ENCODE peak calls at places on chromosomes 6 and 20, in six cellular contexts. X is kidney tubule cell, T is NCI-H1417, H is stomach, C is ELR, E is dorsolateral prefrontal cortex. F is an unnamed sample.

GRCh38 chr20:10565191-10565921 is 108.4 kb downstream of the JAG1 start:
- DNase-seq in T (no peak), C (peak), X (peak), E (no peak), H (no peak), F (no peak)

GRCh38 chr6:166348305-166348949 is 6.1 kb upstream of the SFT2D1 start:
- DNase-seq in T (no peak), X (no peak), E (no peak), C (no peak), H (no peak), F (no peak)

GRCh38 chr6:11423667-11424066 is 113.9 kb upstream of the TMEM170B start:
- DNase-seq in T (no peak), E (no peak), X (peak), C (no peak), H (no peak), F (no peak)

GRCh38 chr20:41330343-41330720 is 10.3 kb upstream of the LPIN3 start:
- DNase-seq in E (no peak), C (peak), X (peak), T (no peak), H (no peak), F (no peak)

GRCh38 chr20:37902504-37903313 is at the start of gene VSTM2L:
- DNase-seq in E (no peak), C (peak), T (no peak), X (peak), H (peak), F (peak)

GRCh38 chr6:14231546-14232280 is 114.1 kb downstream of the CD83 start:
- DNase-seq in C (peak), X (peak), T (no peak), H (no peak), E (no peak), F (no peak)

GRCh38 chr20:5885866-5886265 is 64.5 kb downstream of the TRMT6 start:
- DNase-seq in T (no peak), H (no peak), E (no peak), C (no peak), X (no peak), F (no peak)

GRCh38 chr20:57329608-57330221 is at the start of gene SPO11:
- DNase-seq in E (no peak), H (no peak), T (no peak), C (no peak), X (no peak), F (no peak)

GRCh38 chr20:18041462-18041861 is 16.3 kb downstream of the OVOL2 start:
- DNase-seq in E (no peak), H (no peak), T (no peak), X (no peak), C (no peak), F (no peak)

GRCh38 chr20:62668441-62669027 is 26.2 kb downstream of the SLCO4A1 start:
- DNase-seq in H (peak), E (peak), X (peak), C (peak), T (peak), F (peak)

GRCh38 chr6:138662474-138662873 is 111.1 kb upstream of the CCDC28A start:
- DNase-seq in T (no peak), C (peak), H (no peak), X (peak), E (no peak), F (no peak)